ENCODE peak calls at places on chromosomes 1 and 21, in seven cellular contexts. P, Q, G, X, I, J and A are unnamed samples.

GRCh38 chr1:203555046-203555445 is 61.1 kb downstream of the OPTC start:
- DNase-seq in P (no peak), Q (no peak), G (no peak), X (no peak), I (peak), J (no peak), A (no peak)

GRCh38 chr1:93021539-93022134 is 57.4 kb upstream of the MTF2 start:
- DNase-seq in P (peak), Q (peak), G (no peak), X (peak), I (peak), J (peak), A (no peak)

GRCh38 chr1:66546045-66546810 is 12.3 kb downstream of the SGIP1 start:
- DNase-seq in P (no peak), Q (no peak), G (no peak), X (no peak), I (no peak), J (no peak), A (no peak)

GRCh38 chr1:115331531-115332331 is 6.3 kb downstream of the NGF start:
- DNase-seq in P (no peak), Q (peak), G (no peak), X (no peak), I (no peak), J (no peak), A (no peak)

GRCh38 chr1:148264374-148265276 is 112.5 kb upstream of the NBPF11 start:
- DNase-seq in P (peak), Q (peak), G (no peak), X (no peak), I (peak), J (peak), A (peak)

GRCh38 chr1:182383934-182384333 is 7.7 kb downstream of the GLUL start:
- DNase-seq in P (no peak), Q (no peak), G (no peak), X (no peak), I (no peak), J (no peak), A (no peak)

GRCh38 chr1:204155881-204156280 is 4.0 kb upstream of the ETNK2 start:
- DNase-seq in P (no peak), Q (no peak), G (no peak), X (no peak), I (no peak), J (no peak), A (no peak)

GRCh38 chr1:30386145-30386926 is 337.0 kb downstream of the MATN1 start:
- DNase-seq in P (no peak), Q (no peak), G (no peak), X (no peak), I (no peak), J (no peak), A (no peak)

GRCh38 chr1:95916616-95917015 is 682.6 kb downstream of the RWDD3 start:
- DNase-seq in P (no peak), Q (no peak), G (no peak), X (no peak), I (peak), J (no peak), A (no peak)

GRCh38 chr1:243244420-243244819 is 10.7 kb downstream of the CEP170 start:
- DNase-seq in P (no peak), Q (no peak), G (no peak), X (no peak), I (no peak), J (no peak), A (no peak)

GRCh38 chr1:215635827-215636226 is 68.7 kb downstream of the KCTD3 start:
- DNase-seq in P (peak), Q (no peak), G (no peak), X (no peak), I (no peak), J (no peak), A (no peak)

GRCh38 chr1:13930151-13930550 is 230.2 kb downstream of the PRDM2 start:
- DNase-seq in P (peak), Q (peak), G (peak), X (peak), I (no peak), J (no peak), A (no peak)

GRCh38 chr1:245229051-245229450 is 74.3 kb downstream of the KIF26B start:
- DNase-seq in P (no peak), Q (no peak), G (no peak), X (no peak), I (no peak), J (no peak), A (no peak)

GRCh38 chr1:210321131-210321530 is 7.6 kb upstream of the HHAT start:
- DNase-seq in P (no peak), Q (no peak), G (no peak), X (no peak), I (no peak), J (peak), A (no peak)

GRCh38 chr1:33459766-33460543 is 12.5 kb upstream of the ZSCAN20 start:
- DNase-seq in P (no peak), Q (no peak), G (no peak), X (no peak), I (no peak), J (no peak), A (peak)

GRCh38 chr1:14403961-14404645 is 194.4 kb upstream of the KAZN start:
- DNase-seq in P (no peak), Q (no peak), G (no peak), X (no peak), I (no peak), J (no peak), A (no peak)

GRCh38 chr21:44911384-44912157 is 9.1 kb downstream of the ITGB2 start:
- DNase-seq in P (peak), Q (peak), G (peak), X (no peak), I (no peak), J (no peak), A (no peak)

GRCh38 chr1:201731142-201731541 is 97.8 kb upstream of the IPO9 start:
- DNase-seq in P (no peak), Q (no peak), G (no peak), X (no peak), I (no peak), J (no peak), A (no peak)

GRCh38 chr1:184531296-184531695 is 144.5 kb downstream of the C1orf21 start:
- DNase-seq in P (no peak), Q (no peak), G (no peak), X (no peak), I (no peak), J (no peak), A (no peak)

GRCh38 chr1:21369905-21370304 is 70.0 kb upstream of the NBPF3 start:
- DNase-seq in P (no peak), Q (no peak), G (no peak), X (no peak), I (no peak), J (no peak), A (no peak)